ENCODE peak calls at places on chromosomes 16 and 17, in ten cellular contexts. O is Peyer's patch, D is prostate gland, P is mesenchymal stem cell, F is OCI-LY7, A is spleen, T is sigmoid colon, B is adrenal gland, Z is right cardiac atrium, H is neuronal stem cell. X is an unnamed sample.
A peak's percentile ranks its signal among the peaks of the same experiment; 100 is the strongest.

GRCh38 chr17:7425756-7426155 is 340 bp downstream of the SPEM2 start:
- DNase-seq in O (no peak), B (no peak), A (no peak), P (no peak), H (no peak), T (no peak), F (no peak), Z (no peak), D (no peak), X (no peak)

GRCh38 chr16:57083469-57083868 is 8.9 kb upstream of the CPNE2 start:
- DNase-seq in T (no peak), B (no peak), P (no peak), O (no peak), D (no peak), H (no peak), F (no peak), Z (no peak), A (no peak), X (no peak)

GRCh38 chr17:431494-431893 is 78.9 kb upstream of the RPH3AL start:
- DNase-seq in A (no peak), P (no peak), D (no peak), T (no peak), H (no peak), F (no peak), Z (no peak), B (no peak), O (no peak), X (no peak)

GRCh38 chr16:47848481-47849109 is 307.2 kb downstream of the ABCC12 start:
- DNase-seq in F (no peak), H (peak; percentile 21), D (no peak), B (peak; percentile 21), Z (no peak), T (no peak), A (no peak), O (no peak), P (peak; percentile 25), X (no peak)

GRCh38 chr17:41794603-41794975 is 8.1 kb upstream of the JUP start:
- DNase-seq in Z (no peak), B (no peak), H (no peak), T (no peak), D (no peak), A (no peak), F (no peak), O (no peak), P (no peak), X (no peak)

GRCh38 chr17:48483471-48484131 is 47.2 kb downstream of the HOXB1 start:
- DNase-seq in O (peak; percentile 54), F (peak; percentile 92), D (peak; percentile 15), Z (no peak), B (no peak), P (peak; percentile 98), A (no peak), T (peak; percentile 79), H (no peak), X (no peak)

GRCh38 chr17:43636446-43636845 is 25.3 kb downstream of the MEOX1 start:
- DNase-seq in F (no peak), B (no peak), Z (no peak), O (no peak), A (no peak), P (no peak), T (no peak), H (no peak), D (no peak), X (no peak)

GRCh38 chr17:29376667-29377268 is 13.4 kb upstream of the TAOK1 start:
- DNase-seq in O (no peak), P (peak; percentile 90), H (peak; percentile 42), A (no peak), B (peak; percentile 78), F (no peak), Z (peak; percentile 65), T (peak; percentile 73), D (no peak), X (no peak)

GRCh38 chr17:72487731-72488325 is 367.0 kb downstream of the SOX9 start:
- DNase-seq in B (no peak), T (no peak), A (peak; percentile 47), D (no peak), F (no peak), O (no peak), P (no peak), H (no peak), Z (no peak), X (no peak)

DNA sequence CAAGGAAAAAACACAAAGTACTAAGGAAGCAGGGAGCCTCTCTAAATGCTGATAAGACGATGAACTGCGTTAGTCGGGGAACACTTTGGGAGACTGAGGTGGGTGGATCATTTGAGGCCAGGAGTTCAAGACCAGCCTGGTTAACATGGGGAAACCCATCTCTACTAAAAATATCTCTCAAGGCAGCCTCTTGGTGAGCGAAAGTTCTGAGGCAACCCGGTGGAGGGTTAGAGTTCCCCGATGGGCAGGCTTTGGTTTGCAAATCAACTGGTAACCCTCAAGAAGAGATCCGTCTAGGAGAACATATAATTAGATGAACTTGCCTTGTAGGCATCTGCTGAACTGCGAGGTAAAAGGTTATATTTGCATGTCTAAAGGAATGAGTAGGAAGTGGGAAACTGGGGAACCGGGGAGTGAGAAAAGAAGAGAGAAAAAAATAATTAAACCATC is 44.6 kb downstream of the WSB1 start:
- DNase-seq in O (no peak), Z (no peak), F (no peak), D (no peak), P (no peak), H (no peak), T (no peak), A (no peak), B (no peak), X (no peak)
- H3K4me3 ChIP-seq in O (no peak overlapping the region), Z (no peak overlapping the region), F (no peak overlapping the region), D (no peak overlapping the region), P (no peak overlapping the region), H (no peak overlapping the region), T (no peak overlapping the region), A (no peak overlapping the region), B (no peak overlapping the region), X (no peak overlapping the region)

GRCh38 chr16:2477327-2477726 is 2.4 kb downstream of the TBC1D24 start:
- DNase-seq in F (no peak), O (no peak), D (no peak), A (no peak), H (no peak), Z (no peak), P (no peak), B (no peak), T (no peak), X (no peak)

GRCh38 chr16:2475413-2476344 is 752 bp downstream of the TBC1D24 start:
- DNase-seq in H (no peak), D (no peak), Z (no peak), P (no peak), O (no peak), F (peak; percentile 62), B (no peak), A (peak; percentile 84), T (no peak), X (no peak)

GRCh38 chr16:2476345-2476720 is 1.4 kb downstream of the TBC1D24 start:
- DNase-seq in T (no peak), H (no peak), A (no peak), Z (no peak), B (no peak), P (no peak), O (no peak), D (no peak), F (no peak), X (no peak)

GRCh38 chr16:2478273-2478672 is 3.3 kb downstream of the TBC1D24 start:
- DNase-seq in F (no peak), B (no peak), P (no peak), A (no peak), T (no peak), D (no peak), O (no peak), Z (no peak), H (no peak), X (no peak)

GRCh38 chr16:2476741-2477140 is 1.8 kb downstream of the TBC1D24 start:
- DNase-seq in F (no peak), B (no peak), P (no peak), D (no peak), H (no peak), A (no peak), O (no peak), Z (no peak), T (no peak), X (no peak)
- H3K4me1 ChIP-seq in F (peaks cover 33% of the 10 kb centered on the region), B (peaks cover 38% of the 10 kb centered on the region), P (peaks cover 30% of the 10 kb centered on the region), D (peaks cover 7% of the 10 kb centered on the region), H (peaks cover 14% of the 10 kb centered on the region), A (peaks cover 48% of the 10 kb centered on the region), O (peaks cover 33% of the 10 kb centered on the region), Z (peaks cover 2% of the 10 kb centered on the region), T (peaks cover 29% of the 10 kb centered on the region), X (peaks cover 10% of the 10 kb centered on the region)

GRCh38 chr17:59327891-59328290 is 3.6 kb upstream of the YPEL2 start:
- DNase-seq in Z (no peak), B (no peak), D (no peak), F (no peak), O (no peak), T (no peak), H (no peak), P (no peak), A (no peak), X (no peak)
- H3K27ac ChIP-seq in Z (no peak overlapping the region), B (no peak overlapping the region), D (no peak overlapping the region), F (no peak overlapping the region), O (no peak overlapping the region), T (no peak overlapping the region), H (no peak overlapping the region), P (no peak overlapping the region), A (peak overlapping the region; percentile 13), X (peak overlapping the region; percentile 91)

GRCh38 chr16:4505356-4506153 is 29.4 kb downstream of the HMOX2 start:
- DNase-seq in B (no peak), A (peak; percentile 94), D (no peak), F (peak; percentile 90), P (no peak), Z (no peak), H (no peak), T (no peak), O (peak; percentile 93), X (no peak)
- H3K4me3 ChIP-seq in B (no peak overlapping the region), A (no peak overlapping the region), D (no peak overlapping the region), F (peak overlapping the region; percentile 31), P (no peak overlapping the region), Z (no peak overlapping the region), H (no peak overlapping the region), T (no peak overlapping the region), O (no peak overlapping the region), X (no peak overlapping the region)

GRCh38 chr16:30051518-30051917 is 14.0 kb upstream of the ALDOA start:
- DNase-seq in T (no peak), O (no peak), B (no peak), D (no peak), H (no peak), P (peak; percentile 86), A (no peak), Z (no peak), F (no peak), X (no peak)

GRCh38 chr16:30054959-30055553 is 10.5 kb upstream of the ALDOA start:
- DNase-seq in D (peak; percentile 64), O (peak; percentile 77), A (peak; percentile 81), P (peak; percentile 33), T (no peak), B (no peak), Z (no peak), F (peak; percentile 63), H (no peak), X (no peak)

GRCh38 chr16:30052671-30053372 is 12.7 kb upstream of the ALDOA start:
- DNase-seq in D (peak; percentile 86), F (peak; percentile 95), T (peak; percentile 97), H (peak; percentile 85), A (peak; percentile 97), Z (peak; percentile 95), P (peak; percentile 92), O (peak; percentile 96), B (peak; percentile 94), X (peak; percentile 67)

GRCh38 chr16:30053376-30054015 is 12.1 kb upstream of the ALDOA start:
- DNase-seq in D (no peak), H (no peak), A (no peak), O (no peak), P (peak; percentile 62), Z (no peak), F (no peak), B (no peak), T (no peak), X (no peak)

GRCh38 chr16:30054451-30054850 is 11.1 kb upstream of the ALDOA start:
- DNase-seq in T (no peak), O (no peak), H (no peak), B (no peak), P (peak; percentile 47), Z (no peak), D (no peak), F (no peak), A (no peak), X (no peak)
- H3K4me1 ChIP-seq in T (peaks cover 8% of the 10 kb centered on the region), O (peaks cover 7% of the 10 kb centered on the region), H (peaks cover 4% of the 10 kb centered on the region), B (peaks cover 13% of the 10 kb centered on the region), P (peaks cover 10% of the 10 kb centered on the region), Z (no peaks in the 10 kb centered on the region), D (peaks cover 4% of the 10 kb centered on the region), F (peaks cover 27% of the 10 kb centered on the region), A (peaks cover 31% of the 10 kb centered on the region), X (peaks cover 9% of the 10 kb centered on the region)

X was measured in thoracic aorta.